ENCODE peak calls at places on chromosomes 11 and 22, in five cellular contexts. M is neuronal stem cell; N is endodermal cell; L is CD8-positive, alpha-beta memory T cell; H is SJCRH30. X is an unnamed sample.

GRCh38 chr11:118438314-118438931 is 2.1 kb downstream of the KMT2A start:
- DNase-seq in M (no peak), N (peak), L (peak), H (peak), X (peak)

GRCh38 chr11:114166897-114167323 is 107.4 kb downstream of the ZBTB16 start:
- DNase-seq in M (no peak), N (no peak), L (no peak), H (peak), X (no peak)

GRCh38 chr11:74050465-74050864 is 41.6 kb upstream of the UCP3 start:
- DNase-seq in M (no peak), N (no peak), L (no peak), H (no peak), X (no peak)

GRCh38 chr11:116510886-116511650 is 261.7 kb downstream of the BUD13 start:
- DNase-seq in M (no peak), N (peak), L (no peak), H (no peak), X (no peak)

GRCh38 chr11:66007201-66007634 is 4.6 kb upstream of the CST6 start:
- DNase-seq in M (no peak), N (peak), L (no peak), H (peak), X (no peak)

GRCh38 chr11:61731211-61731955 is 21.1 kb upstream of the MYRF start:
- DNase-seq in M (no peak), N (no peak), L (no peak), H (no peak), X (no peak)

GRCh38 chr22:49971232-49972162 is 10.9 kb downstream of the PIM3 start:
- DNase-seq in M (no peak), N (peak), L (peak), H (no peak), X (peak)

GRCh38 chr11:89504270-89504669 is 13.1 kb upstream of the NOX4 start:
- DNase-seq in M (no peak), N (no peak), L (no peak), H (no peak), X (no peak)

DNA sequence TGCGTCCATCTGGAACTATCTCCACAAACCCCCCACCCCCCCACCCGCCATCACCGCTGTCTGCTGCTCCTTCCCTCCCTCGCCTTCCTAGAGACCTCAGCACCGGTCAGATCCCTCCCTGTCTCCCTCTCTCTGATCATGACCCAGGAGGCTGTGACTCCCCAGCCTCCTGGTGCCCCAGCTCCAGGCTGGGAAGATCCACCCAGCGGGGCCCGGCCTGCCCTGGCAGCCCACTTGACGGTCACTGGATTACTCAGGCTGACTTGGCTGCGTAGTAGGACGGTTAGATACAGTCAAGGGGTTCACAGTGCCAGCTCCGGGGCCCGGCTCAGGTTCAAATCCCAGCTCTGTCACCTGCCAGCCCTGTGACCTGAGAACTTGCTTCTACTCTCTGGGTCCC is 59.3 kb downstream of the ANO1 start:
- DNase-seq in M (no peak), N (no peak), L (no peak), H (no peak), X (no peak)
- H3K27ac ChIP-seq in M (no peak), N (no peak), L (no peak), H (no peak), X (no peak)

GRCh38 chr11:110883266-110883665 is 171.0 kb upstream of the ARHGAP20 start:
- DNase-seq in M (no peak), N (no peak), L (no peak), H (no peak), X (no peak)
- H3K27ac ChIP-seq in M (no peak), N (no peak), L (no peak), H (no peak), X (no peak)

GRCh38 chr22:44753189-44754042 is 1.0 kb downstream of the ARHGAP8 start:
- DNase-seq in M (no peak), N (peak), L (no peak), H (peak), X (peak)
- H3K27ac ChIP-seq in M (no peak), N (no peak), L (no peak), H (no peak), X (peak)

GRCh38 chr11:77993902-77994301 is 566 bp downstream of the INTS4 start:
- DNase-seq in M (no peak), N (peak), L (no peak), H (no peak), X (peak)
- H3K27ac ChIP-seq in M (no peak), N (no peak), L (peak), H (peak), X (peak)

X was measured in GM23338.